ENCODE peak calls at places on chromosomes 12 and 14, in seven cellular contexts. X, I, E, F, W, T and A are unnamed samples.

GRCh38 chr12:55847033-55847432 is 4.3 kb upstream of the MMP19 start:
- DNase-seq in X (no peak), I (peak; percentile 45), E (no peak), F (peak; percentile 77), W (peak; percentile 73), T (no peak), A (no peak)

GRCh38 chr12:15852383-15852782 is 29.8 kb upstream of the STRAP start:
- DNase-seq in X (no peak), I (peak; percentile 52), E (no peak), F (no peak), W (peak; percentile 41), T (no peak), A (no peak)

GRCh38 chr14:101442451-101442850 is 118.8 kb upstream of the DIO3 start:
- DNase-seq in X (no peak), I (no peak), E (no peak), F (no peak), W (no peak), T (no peak), A (no peak)

GRCh38 chr12:70180140-70180539 is 63.1 kb upstream of the CNOT2 start:
- DNase-seq in X (no peak), I (no peak), E (no peak), F (no peak), W (no peak), T (no peak), A (no peak)

GRCh38 chr12:870378-870777 is 79.1 kb downstream of the RAD52 start:
- DNase-seq in X (no peak), I (no peak), E (no peak), F (no peak), W (no peak), T (no peak), A (no peak)

GRCh38 chr12:123200414-123200813 is 32.5 kb downstream of the MPHOSPH9 start:
- DNase-seq in X (no peak), I (no peak), E (no peak), F (no peak), W (no peak), T (no peak), A (no peak)

GRCh38 chr12:5710260-5710878 is 234.7 kb downstream of the ANO2 start:
- DNase-seq in X (no peak), I (no peak), E (no peak), F (no peak), W (no peak), T (no peak), A (no peak)

GRCh38 chr12:6863033-6863432 is 4.3 kb upstream of the TPI1 start:
- DNase-seq in X (no peak), I (no peak), E (no peak), F (no peak), W (no peak), T (no peak), A (no peak)

GRCh38 chr12:31009976-31010375 is 63.7 kb upstream of the DDX11 start:
- DNase-seq in X (no peak), I (no peak), E (no peak), F (peak; percentile 24), W (no peak), T (no peak), A (no peak)

GRCh38 chr14:87732562-87732961 is 260.4 kb downstream of the GALC start:
- DNase-seq in X (no peak), I (no peak), E (no peak), F (no peak), W (no peak), T (no peak), A (no peak)

GRCh38 chr12:1584326-1584725 is 10.1 kb downstream of the FBXL14 start:
- DNase-seq in X (no peak), I (no peak), E (no peak), F (no peak), W (no peak), T (no peak), A (no peak)

GRCh38 chr12:114013601-114014345 is 47.6 kb upstream of the RBM19 start:
- DNase-seq in X (no peak), I (peak; percentile 16), E (peak; percentile 34), F (no peak), W (no peak), T (peak; percentile 74), A (peak; percentile 69)

GRCh38 chr12:24754690-24755638 is 193.9 kb downstream of the BCAT1 start:
- DNase-seq in X (peak; percentile 77), I (peak; percentile 62), E (peak; percentile 82), F (no peak), W (peak; percentile 64), T (no peak), A (no peak)

GRCh38 chr12:117052386-117053049 is 46.7 kb downstream of the TESC start:
- DNase-seq in X (no peak), I (no peak), E (no peak), F (no peak), W (no peak), T (no peak), A (no peak)

GRCh38 chr14:95474941-95475340 is 41.5 kb downstream of the SYNE3 start:
- DNase-seq in X (no peak), I (no peak), E (no peak), F (no peak), W (no peak), T (no peak), A (no peak)

GRCh38 chr12:76432733-76433132 is 84.5 kb upstream of the BBS10 start:
- DNase-seq in X (no peak), I (no peak), E (no peak), F (no peak), W (no peak), T (no peak), A (no peak)

GRCh38 chr12:104708891-104709290 is 249.2 kb downstream of the SLC41A2 start:
- DNase-seq in X (no peak), I (no peak), E (no peak), F (no peak), W (no peak), T (no peak), A (no peak)

GRCh38 chr14:53156238-53156637 is 3.1 kb upstream of the DDHD1 start:
- DNase-seq in X (no peak), I (no peak), E (no peak), F (no peak), W (no peak), T (no peak), A (peak; percentile 71)

GRCh38 chr14:58572092-58572853 is 65.5 kb upstream of the DACT1 start:
- DNase-seq in X (peak; percentile 29), I (no peak), E (peak; percentile 8), F (no peak), W (no peak), T (no peak), A (no peak)